ENCODE peak calls at places on chromosomes 5 and 9, in seven cellular contexts. I is osteocyte, Q is endothelial cell, B is neural progenitor cell, O is HepG2, T is right lobe of liver, C is fibroblast of pulmonary artery. N is an unnamed sample.

GRCh38 chr5:151740336-151740942 is 18.0 kb downstream of the ATOX1 start:
- DNase-seq in C (peak; percentile 96), I (peak; percentile 90), Q (peak; percentile 51), B (peak; percentile 77), T (no peak), O (peak; percentile 30), N (peak; percentile 76)

GRCh38 chr5:33321026-33321425 is 119.7 kb upstream of the TARS1 start:
- DNase-seq in B (no peak), C (peak; percentile 100), T (no peak), I (no peak), O (no peak), Q (no peak), N (no peak)

GRCh38 chr5:132419517-132420468 is 50.3 kb downstream of the SLC22A5 start:
- DNase-seq in Q (peak; percentile 83), C (peak; percentile 82), O (peak; percentile 54), T (peak; percentile 74), I (peak; percentile 92), B (peak; percentile 84), N (peak; percentile 73)

GRCh38 chr5:142670811-142671210 is 15.1 kb downstream of the FGF1 start:
- DNase-seq in C (no peak), B (no peak), Q (no peak), O (no peak), I (no peak), T (no peak), N (no peak)

GRCh38 chr5:24188196-24188595 is 456.6 kb downstream of the CDH10 start:
- DNase-seq in T (no peak), C (peak; percentile 8), O (no peak), Q (no peak), B (no peak), I (no peak), N (no peak)

GRCh38 chr5:68343421-68343826 is 127.9 kb downstream of the PIK3R1 start:
- DNase-seq in Q (no peak), B (no peak), T (no peak), O (no peak), I (no peak), C (peak; percentile 92), N (peak; percentile 24)

GRCh38 chr9:92657296-92658094 is 12.4 kb downstream of the IPPK start:
- DNase-seq in Q (no peak), T (no peak), B (no peak), O (no peak), C (no peak), I (no peak), N (no peak)

GRCh38 chr5:143238620-143239019 is 164.9 kb downstream of the NR3C1 start:
- DNase-seq in Q (no peak), C (no peak), O (no peak), B (no peak), I (no peak), T (no peak), N (no peak)

GRCh38 chr9:74282526-74283253 is 214.4 kb upstream of the RORB start:
- DNase-seq in B (no peak), T (no peak), I (no peak), O (no peak), C (no peak), Q (no peak), N (no peak)

GRCh38 chr5:84286662-84287061 is 98.0 kb downstream of the EDIL3 start:
- DNase-seq in O (no peak), B (no peak), T (no peak), Q (no peak), C (no peak), I (no peak), N (no peak)

GRCh38 chr5:158819840-158820620 is 279.7 kb downstream of the EBF1 start:
- DNase-seq in B (no peak), T (no peak), C (peak; percentile 16), I (no peak), O (no peak), Q (no peak), N (peak; percentile 67)

GRCh38 chr5:141604318-141604717 is 14.5 kb downstream of the DIAPH1 start:
- DNase-seq in I (no peak), B (peak; percentile 17), C (peak; percentile 96), Q (peak; percentile 48), O (peak; percentile 68), T (no peak), N (no peak)

GRCh38 chr5:27015758-27016157 is 22.6 kb downstream of the CDH9 start:
- DNase-seq in Q (no peak), C (no peak), O (no peak), B (no peak), T (no peak), I (no peak), N (no peak)

GRCh38 chr9:111559000-111559610 is 34.1 kb downstream of the ZNF483 start:
- DNase-seq in Q (no peak), C (peak; percentile 32), T (peak; percentile 66), B (no peak), I (no peak), O (no peak), N (no peak)

GRCh38 chr9:12818431-12819000 is 43.7 kb downstream of the LURAP1L start:
- DNase-seq in B (no peak), I (no peak), C (peak; percentile 61), O (no peak), Q (no peak), T (no peak), N (no peak)

GRCh38 chr5:179964015-179964414 is 56.3 kb upstream of the TBC1D9B start:
- DNase-seq in T (no peak), I (no peak), Q (no peak), C (no peak), O (no peak), B (no peak), N (no peak)

GRCh38 chr5:147303976-147304375 is 69.2 kb downstream of the STK32A start:
- DNase-seq in T (no peak), B (no peak), I (no peak), C (peak; percentile 80), Q (no peak), O (no peak), N (no peak)

GRCh38 chr9:136624184-136624951 is 38.3 kb upstream of the EGFL7 start:
- DNase-seq in I (no peak), O (no peak), B (no peak), C (no peak), T (peak; percentile 58), Q (no peak), N (no peak)

GRCh38 chr5:52725065-52725746 is 62.5 kb upstream of the ITGA1 start:
- DNase-seq in Q (no peak), I (no peak), B (no peak), T (no peak), O (peak; percentile 20), C (peak; percentile 53), N (peak; percentile 5)

GRCh38 chr5:17912794-17913193 is 278.5 kb downstream of the TAF11L14 start:
- DNase-seq in B (no peak), O (no peak), T (no peak), Q (no peak), C (no peak), I (no peak), N (no peak)

GRCh38 chr5:148514344-148514743 is 130.6 kb downstream of the FBXO38 start:
- DNase-seq in I (no peak), T (no peak), O (no peak), B (no peak), Q (no peak), C (no peak), N (no peak)

GRCh38 chr9:113309204-113309813 is 6.1 kb upstream of the RNF183 start:
- DNase-seq in C (peak; percentile 70), T (no peak), B (peak; percentile 47), I (no peak), Q (no peak), O (peak; percentile 53), N (peak; percentile 62)

GRCh38 chr9:109843651-109844050 is 63.7 kb downstream of the PALM2AKAP2 start:
- DNase-seq in T (peak; percentile 88), C (no peak), Q (no peak), I (no peak), B (no peak), O (no peak), N (no peak)

GRCh38 chr9:98022447-98022846 is 34.1 kb upstream of the NANS start:
- DNase-seq in C (peak; percentile 38), O (no peak), Q (no peak), I (no peak), B (no peak), T (no peak), N (no peak)

GRCh38 chr9:14652729-14653377 is 40.4 kb downstream of the ZDHHC21 start:
- DNase-seq in I (no peak), T (no peak), O (peak; percentile 70), B (peak; percentile 43), C (peak; percentile 29), Q (no peak), N (no peak)

GRCh38 chr9:136609160-136609475 is 53.6 kb upstream of the EGFL7 start:
- DNase-seq in I (no peak), B (no peak), O (no peak), T (no peak), Q (no peak), C (no peak), N (no peak)

GRCh38 chr5:157502143-157502647 is 42.2 kb downstream of the NIPAL4 start:
- DNase-seq in I (no peak), C (no peak), O (no peak), Q (no peak), T (no peak), B (no peak), N (peak; percentile 73)

GRCh38 chr9:133237271-133237731 is 28.3 kb upstream of the OBP2B start:
- DNase-seq in I (no peak), C (peak; percentile 69), O (no peak), Q (no peak), T (no peak), B (no peak), N (no peak)

GRCh38 chr5:108749130-108749861 is 1.6 kb downstream of the FER start:
- DNase-seq in C (no peak), T (no peak), B (no peak), Q (no peak), I (no peak), O (no peak), N (peak; percentile 62)

GRCh38 chr5:87457706-87458105 is 45.0 kb upstream of the CCNH start:
- DNase-seq in Q (no peak), I (no peak), O (no peak), T (no peak), B (no peak), C (no peak), N (no peak)

GRCh38 chr5:87453801-87454200 is 41.1 kb upstream of the CCNH start:
- DNase-seq in T (no peak), Q (no peak), C (no peak), O (no peak), I (no peak), B (no peak), N (no peak)
- TF ChIP-seq CTCF in T (no peak), Q (no peak), C (no peak), O (no peak), I (no peak), B (no peak), N (no peak)

GRCh38 chr5:8842906-8843590 is 702.8 kb downstream of the SEMA5A start:
- DNase-seq in I (no peak), B (peak; percentile 37), T (peak; percentile 43), C (peak; percentile 48), O (no peak), Q (no peak), N (no peak)
- TF ChIP-seq CTCF in I (peak; percentile 56), B (peak; percentile 43), T (no peak), C (peak; percentile 58), O (no peak), Q (no peak), N (no peak)

GRCh38 chr5:42656661-42657035 is 100.0 kb upstream of the CCDC152 start:
- DNase-seq in O (no peak), I (no peak), Q (no peak), B (no peak), T (no peak), C (peak; percentile 29), N (no peak)
- TF ChIP-seq CTCF in O (no peak), I (peak; percentile 20), Q (no peak), B (peak; percentile 9), T (peak; percentile 31), C (peak; percentile 26), N (no peak)

GRCh38 chr9:63859475-63860215 is 1425.4 kb downstream of the FOXD4L5 start:
- DNase-seq in C (peak; percentile 0), T (peak; percentile 59), B (no peak), I (peak; percentile 84), O (peak; percentile 49), Q (no peak), N (peak; percentile 47)
- TF ChIP-seq CTCF in C (no peak), T (no peak), B (no peak), I (no peak), O (peak; percentile 27), Q (no peak), N (no peak)

N was measured in GM10248.